ENCODE peak calls at places on chromosomes 2 and 18, in ten cellular contexts. J is NB4, M is hepatocyte, D is lower lobe of right lung, G is fibroblast of pulmonary artery, E is adrenal gland, Q is A549, O is brain microvascular endothelial cell, N is AG04450, B is BE2C. A is an unnamed sample.

GRCh38 chr2:223222397-223222796 is 170.4 kb downstream of the KCNE4 start:
- DNase-seq in J (no peak), M (no peak), D (no peak), G (no peak), E (no peak), Q (peak), O (peak), N (no peak), B (no peak), A (no peak)

GRCh38 chr2:38947241-38948239 is 57.9 kb downstream of the ARHGEF33 start:
- DNase-seq in J (peak), M (peak), D (peak), G (peak), E (peak), Q (peak), O (peak), N (peak), B (peak), A (peak)

GRCh38 chr18:78418379-78418778 is 561.2 kb upstream of the SALL3 start:
- DNase-seq in J (no peak), M (no peak), D (no peak), G (no peak), E (no peak), Q (no peak), O (no peak), N (no peak), B (no peak), A (no peak)

GRCh38 chr2:70328921-70329561 is 27.2 kb upstream of the FAM136A start:
- DNase-seq in J (no peak), M (peak), D (peak), G (no peak), E (peak), Q (peak), O (no peak), N (no peak), B (no peak), A (no peak)

GRCh38 chr2:29821591-29821990 is 99.8 kb downstream of the ALK start:
- DNase-seq in J (no peak), M (no peak), D (no peak), G (no peak), E (no peak), Q (no peak), O (no peak), N (no peak), B (no peak), A (no peak)

GRCh38 chr18:27225947-27226481 is 40.9 kb upstream of the CHST9 start:
- DNase-seq in J (no peak), M (no peak), D (no peak), G (no peak), E (no peak), Q (no peak), O (no peak), N (no peak), B (no peak), A (no peak)

GRCh38 chr2:237549216-237550056 is 16.9 kb upstream of the PRLH start:
- DNase-seq in J (no peak), M (no peak), D (no peak), G (no peak), E (no peak), Q (no peak), O (no peak), N (no peak), B (no peak), A (no peak)

GRCh38 chr2:25000503-25001328 is 29.0 kb upstream of the DNAJC27 start:
- DNase-seq in J (no peak), M (no peak), D (no peak), G (peak), E (no peak), Q (no peak), O (peak), N (peak), B (peak), A (no peak)

GRCh38 chr2:65545818-65546217 is 113.4 kb upstream of the SPRED2 start:
- DNase-seq in J (no peak), M (peak), D (no peak), G (peak), E (no peak), Q (no peak), O (no peak), N (no peak), B (no peak), A (no peak)

GRCh38 chr2:145220496-145220895 is 700.6 kb upstream of the ZEB2 start:
- DNase-seq in J (no peak), M (no peak), D (no peak), G (no peak), E (no peak), Q (no peak), O (no peak), N (no peak), B (no peak), A (no peak)

GRCh38 chr2:176182671-176183070 is 5.8 kb upstream of the HOXD1 start:
- DNase-seq in J (no peak), M (no peak), D (no peak), G (no peak), E (no peak), Q (no peak), O (no peak), N (no peak), B (no peak), A (no peak)

GRCh38 chr2:23690421-23691105 is 236.4 kb downstream of the ATAD2B start:
- DNase-seq in J (no peak), M (no peak), D (no peak), G (no peak), E (peak), Q (no peak), O (no peak), N (no peak), B (no peak), A (no peak)

GRCh38 chr2:86249843-86250402 is 50.7 kb downstream of the MRPL35 start:
- DNase-seq in J (no peak), M (no peak), D (no peak), G (peak), E (no peak), Q (peak), O (no peak), N (no peak), B (peak), A (no peak)

GRCh38 chr2:3195865-3196504 is 181.6 kb downstream of the EIPR1 start:
- DNase-seq in J (peak), M (no peak), D (no peak), G (no peak), E (no peak), Q (no peak), O (no peak), N (no peak), B (no peak), A (no peak)

GRCh38 chr2:3197308-3197707 is 180.3 kb downstream of the EIPR1 start:
- DNase-seq in J (no peak), M (no peak), D (no peak), G (no peak), E (no peak), Q (no peak), O (no peak), N (no peak), B (no peak), A (no peak)

GRCh38 chr2:3199660-3200345 is 177.8 kb downstream of the EIPR1 start:
- DNase-seq in J (no peak), M (no peak), D (peak), G (no peak), E (no peak), Q (no peak), O (no peak), N (no peak), B (no peak), A (no peak)

GRCh38 chr2:3196716-3197115 is 180.9 kb downstream of the EIPR1 start:
- DNase-seq in J (no peak), M (no peak), D (no peak), G (no peak), E (no peak), Q (no peak), O (no peak), N (no peak), B (no peak), A (no peak)

DNA sequence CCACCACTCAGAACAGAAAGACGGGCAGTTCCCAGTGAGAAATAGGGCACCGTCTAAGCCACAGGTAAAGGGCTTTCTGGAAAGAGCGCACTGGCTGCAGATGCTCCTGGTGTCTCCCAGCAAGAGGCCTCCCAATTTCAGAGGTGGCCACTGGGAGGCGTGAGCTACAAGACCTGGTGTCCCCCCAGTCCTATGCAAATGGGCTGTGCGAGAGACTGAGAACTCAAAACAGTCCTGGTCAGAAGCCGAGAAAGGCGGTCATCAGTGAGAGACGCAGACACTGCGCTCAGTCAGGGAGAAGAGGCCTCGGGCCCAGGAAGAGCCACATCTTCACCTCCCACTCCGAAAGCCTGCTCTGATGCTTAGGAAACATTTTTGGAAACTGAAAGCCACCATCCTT is 179.5 kb downstream of the EIPR1 start:
- DNase-seq in J (peak), M (no peak), D (no peak), G (no peak), E (no peak), Q (peak), O (no peak), N (no peak), B (peak), A (peak)
- TF ChIP-seq CTCF in J (peak), M (no peak), D (no peak), G (no peak), E (no peak), Q (no peak), O (peak), N (no peak), B (peak), A (peak)

GRCh38 chr18:61893304-61893970 is 630 bp upstream of the RNF152 start:
- DNase-seq in J (peak), M (peak), D (peak), G (peak), E (peak), Q (no peak), O (peak), N (no peak), B (peak), A (peak)
- TF ChIP-seq CTCF in J (no peak), M (peak), D (no peak), G (no peak), E (no peak), Q (no peak), O (no peak), N (no peak), B (no peak), A (no peak)

GRCh38 chr2:19899853-19900525 is 1.8 kb downstream of the TTC32 start:
- DNase-seq in J (no peak), M (no peak), D (no peak), G (no peak), E (no peak), Q (no peak), O (no peak), N (no peak), B (no peak), A (no peak)

GRCh38 chr2:19901201-19901457 is 654 bp downstream of the TTC32 start:
- DNase-seq in J (no peak), M (no peak), D (no peak), G (no peak), E (peak), Q (no peak), O (no peak), N (no peak), B (no peak), A (no peak)

GRCh38 chr2:19902272-19902730 is 518 bp upstream of the TTC32 start:
- DNase-seq in J (peak), M (no peak), D (no peak), G (peak), E (peak), Q (peak), O (no peak), N (no peak), B (no peak), A (no peak)

GRCh38 chr2:19900536-19901200 is 1.1 kb downstream of the TTC32 start:
- DNase-seq in J (peak), M (no peak), D (no peak), G (peak), E (peak), Q (peak), O (no peak), N (no peak), B (no peak), A (no peak)

DNA sequence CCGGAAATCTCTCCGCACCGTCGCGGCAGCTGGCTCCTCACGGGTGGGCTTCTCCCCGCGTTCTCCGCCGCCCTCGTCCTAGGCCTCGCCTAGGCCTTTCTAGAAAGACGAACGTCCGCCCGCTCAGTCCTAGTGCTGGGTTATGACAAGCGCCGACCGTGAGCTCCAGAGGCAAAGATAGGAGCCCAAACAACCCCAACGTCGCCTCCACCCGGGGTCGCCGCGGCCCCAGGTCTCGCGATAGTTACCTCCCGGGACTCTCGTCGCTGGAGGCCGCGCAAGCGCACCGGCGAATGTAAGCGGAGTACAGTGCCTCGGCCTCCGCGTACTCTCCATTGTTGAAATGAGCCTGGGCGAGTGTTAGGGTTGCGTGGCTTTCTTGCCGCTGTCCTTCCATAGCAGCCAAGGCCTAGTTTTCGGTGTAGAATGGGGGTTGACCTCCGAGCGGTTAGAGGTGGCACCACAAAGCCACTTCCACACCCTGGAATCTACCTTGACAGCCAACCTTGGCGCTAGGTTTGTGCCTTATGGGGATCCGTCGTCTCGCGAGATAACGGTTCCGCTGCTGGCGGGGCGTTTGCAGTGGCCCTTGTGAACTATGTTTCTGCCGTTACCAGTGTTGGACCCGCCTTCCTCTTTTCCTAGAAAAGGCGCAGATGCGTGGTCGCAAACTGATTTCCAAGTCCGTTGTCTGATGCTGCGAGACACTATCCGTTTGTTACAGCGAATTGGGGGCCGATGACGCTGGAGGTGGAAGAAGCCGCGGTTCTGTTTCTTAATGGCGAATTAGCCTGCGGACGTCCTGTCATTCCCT is at the start of gene TTC32:
- DNase-seq in J (peak), M (peak), D (peak), G (peak), E (peak), Q (peak), O (peak), N (peak), B (peak), A (peak)
- TF ChIP-seq CTCF in J (no peak), M (no peak), D (no peak), G (no peak), E (no peak), Q (no peak), O (no peak), N (no peak), B (no peak), A (no peak)

DNA sequence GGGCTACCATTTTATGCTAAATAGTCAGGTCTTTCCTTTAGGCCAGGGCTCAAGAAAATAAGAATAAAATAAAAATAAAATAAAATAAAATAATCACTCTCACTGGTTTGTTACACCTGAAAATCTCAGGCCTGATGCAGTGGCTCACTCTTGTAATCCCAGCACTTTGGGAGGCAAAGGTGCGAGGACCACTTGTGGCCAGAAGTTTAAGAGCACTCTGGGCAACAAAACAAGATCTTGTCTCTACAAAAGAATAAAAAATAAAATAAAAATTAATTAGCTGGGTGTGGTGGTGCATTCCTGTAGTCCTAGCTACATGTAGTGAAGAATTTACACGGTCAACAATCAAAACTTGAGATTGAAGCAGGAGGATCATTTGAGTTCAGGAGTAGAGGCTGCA is 159.4 kb downstream of the NRXN1 start:
- DNase-seq in J (no peak), M (no peak), D (no peak), G (no peak), E (no peak), Q (no peak), O (no peak), N (no peak), B (no peak), A (no peak)
- TF ChIP-seq CTCF in J (no peak), M (no peak), D (no peak), G (no peak), E (no peak), Q (no peak), O (peak), N (peak), B (peak), A (no peak)

GRCh38 chr2:235740821-235741220 is 247.0 kb downstream of the AGAP1 start:
- DNase-seq in J (peak), M (peak), D (no peak), G (no peak), E (no peak), Q (peak), O (no peak), N (no peak), B (peak), A (no peak)
- TF ChIP-seq CTCF in J (peak), M (peak), D (no peak), G (peak), E (no peak), Q (peak), O (peak), N (peak), B (peak), A (no peak)

GRCh38 chr2:180520206-180520605 is 460.2 kb upstream of the UBE2E3 start:
- DNase-seq in J (no peak), M (peak), D (no peak), G (peak), E (no peak), Q (peak), O (peak), N (no peak), B (no peak), A (no peak)
- TF ChIP-seq CTCF in J (no peak), M (peak), D (no peak), G (no peak), E (no peak), Q (peak), O (peak), N (no peak), B (no peak), A (no peak)

DNA sequence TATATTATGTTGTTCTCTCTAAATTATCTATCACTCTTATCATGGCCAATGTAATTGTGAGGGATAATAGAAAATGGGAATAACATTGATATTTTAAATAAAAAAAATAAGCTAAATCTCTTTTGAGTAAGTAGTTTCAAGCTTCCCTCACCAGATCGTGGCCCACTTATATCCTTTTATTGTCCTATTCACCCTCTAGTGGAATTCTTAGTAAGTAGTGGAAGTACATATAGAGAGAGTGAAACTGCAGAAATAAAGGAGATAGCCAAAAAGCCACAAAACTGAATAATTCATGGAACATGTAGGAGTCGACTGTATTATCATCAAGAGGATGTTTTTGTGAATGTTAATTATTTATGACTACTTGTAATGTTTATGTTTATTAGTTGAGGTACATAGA is 66.1 kb upstream of the DTNA start:
- DNase-seq in J (no peak), M (no peak), D (no peak), G (peak), E (no peak), Q (no peak), O (no peak), N (no peak), B (no peak), A (no peak)
- TF ChIP-seq CTCF in J (no peak), M (peak), D (no peak), G (peak), E (peak), Q (no peak), O (peak), N (peak), B (peak), A (no peak)

GRCh38 chr18:59196161-59196560 is 23.8 kb upstream of the GRP start:
- DNase-seq in J (no peak), M (no peak), D (no peak), G (no peak), E (no peak), Q (no peak), O (no peak), N (no peak), B (no peak), A (no peak)

GRCh38 chr18:59202258-59202820 is 17.6 kb upstream of the GRP start:
- DNase-seq in J (no peak), M (no peak), D (no peak), G (no peak), E (no peak), Q (no peak), O (no peak), N (no peak), B (no peak), A (no peak)

GRCh38 chr18:59197636-59198035 is 22.3 kb upstream of the GRP start:
- DNase-seq in J (no peak), M (no peak), D (no peak), G (no peak), E (no peak), Q (no peak), O (no peak), N (no peak), B (no peak), A (no peak)

GRCh38 chr18:59198215-59198614 is 21.7 kb upstream of the GRP start:
- DNase-seq in J (no peak), M (no peak), D (no peak), G (no peak), E (no peak), Q (no peak), O (no peak), N (no peak), B (no peak), A (no peak)

GRCh38 chr18:59200787-59201186 is 19.2 kb upstream of the GRP start:
- DNase-seq in J (peak), M (no peak), D (no peak), G (no peak), E (no peak), Q (peak), O (no peak), N (no peak), B (no peak), A (no peak)
- TF ChIP-seq CTCF in J (no peak), M (no peak), D (no peak), G (no peak), E (no peak), Q (no peak), O (peak), N (no peak), B (no peak), A (no peak)

GRCh38 chr2:40256649-40257048 is 195.2 kb downstream of the SLC8A1 start:
- DNase-seq in J (peak), M (no peak), D (no peak), G (peak), E (no peak), Q (peak), O (no peak), N (no peak), B (peak), A (no peak)
- TF ChIP-seq CTCF in J (no peak), M (no peak), D (no peak), G (peak), E (no peak), Q (no peak), O (peak), N (peak), B (peak), A (peak)

A was measured in nephron progenitor cell.